ENCODE peak calls at places on chromosomes 11 and 22, in eight cellular contexts. L is sigmoid colon; R is spleen; A is tibial artery; E is fibroblast of lung; N is right atrium auricular region; B is neuronal stem cell; M is CD4-positive, CD25-positive, alpha-beta regulatory T cell. H is an unnamed sample.
A peak's percentile ranks its signal among the peaks of the same experiment; 100 is the strongest.

GRCh38 chr22:42425337-42425988 is 6.7 kb downstream of the NFAM1 start:
- DNase-seq in M (no peak), A (no peak), B (no peak), E (no peak), R (no peak), L (peak; percentile 87), N (no peak), H (no peak)

GRCh38 chr11:34111722-34112270 is 6.4 kb downstream of the NAT10 start:
- DNase-seq in B (no peak), N (no peak), A (no peak), L (no peak), M (no peak), R (no peak), E (no peak), H (no peak)

GRCh38 chr11:90434858-90435257 is 212.0 kb upstream of the CHORDC1 start:
- DNase-seq in M (no peak), N (no peak), A (no peak), B (peak; percentile 1), E (no peak), L (no peak), R (no peak), H (no peak)

GRCh38 chr11:63508009-63508408 is 2.1 kb downstream of the LGALS12 start:
- DNase-seq in M (no peak), N (no peak), R (no peak), B (peak; percentile 20), E (no peak), L (no peak), A (no peak), H (no peak)

GRCh38 chr11:63762662-63763505 is 5.7 kb downstream of the ZFTA start:
- DNase-seq in A (peak; percentile 75), B (peak; percentile 71), M (no peak), E (peak; percentile 54), N (no peak), R (no peak), L (peak; percentile 85), H (no peak)

GRCh38 chr11:131169057-131169456 is 201.4 kb upstream of the NTM start:
- DNase-seq in B (no peak), A (no peak), R (no peak), N (no peak), M (no peak), L (no peak), E (no peak), H (no peak)

GRCh38 chr22:23673826-23674690 is 16.8 kb upstream of the RGL4 start:
- DNase-seq in N (no peak), L (peak; percentile 49), B (no peak), R (peak; percentile 63), A (no peak), E (no peak), M (no peak), H (no peak)

GRCh38 chr11:44409558-44410236 is 99.8 kb upstream of the ALX4 start:
- DNase-seq in L (no peak), A (no peak), M (no peak), B (no peak), N (no peak), E (no peak), R (no peak), H (no peak)

GRCh38 chr22:23270212-23270733 is 90.0 kb downstream of the BCR start:
- DNase-seq in E (no peak), A (no peak), L (no peak), B (no peak), N (no peak), M (no peak), R (no peak), H (no peak)

GRCh38 chr22:29330291-29330690 is 14.8 kb upstream of the RASL10A start:
- DNase-seq in B (no peak), N (no peak), M (no peak), A (no peak), R (no peak), L (no peak), E (no peak), H (no peak)

GRCh38 chr11:8531312-8531711 is 62.7 kb downstream of the STK33 start:
- DNase-seq in M (no peak), B (no peak), R (no peak), E (no peak), N (no peak), A (no peak), L (no peak), H (no peak)

GRCh38 chr11:27696961-27697360 is 3.3 kb downstream of the BDNF start:
- DNase-seq in A (no peak), R (no peak), M (no peak), N (no peak), L (no peak), E (peak; percentile 72), B (no peak), H (no peak)

GRCh38 chr22:45548991-45549736 is 46.5 kb downstream of the FBLN1 start:
- DNase-seq in A (peak; percentile 92), N (peak; percentile 86), M (no peak), L (peak; percentile 94), B (no peak), E (peak; percentile 92), R (no peak), H (no peak)

GRCh38 chr11:112871909-112872511 is 89.2 kb upstream of the NCAM1 start:
- DNase-seq in E (no peak), M (no peak), N (no peak), L (no peak), B (no peak), R (no peak), A (no peak), H (no peak)

GRCh38 chr11:2778630-2779498 is 79.1 kb upstream of the KCNQ1OT1 start:
- DNase-seq in E (peak; percentile 76), B (no peak), L (peak; percentile 93), R (peak; percentile 86), A (peak; percentile 94), N (peak; percentile 80), M (no peak), H (no peak)
- H3K27ac ChIP-seq in E (peak overlapping the region; percentile 34), B (no peak overlapping the region), L (peak overlapping the region; percentile 90), R (peak overlapping the region; percentile 84), A (peak overlapping the region; percentile 86), N (peak overlapping the region; percentile 83), M (no peak overlapping the region), H (no peak overlapping the region)

GRCh38 chr11:122796128-122796717 is 42.1 kb upstream of the CRTAM start:
- DNase-seq in B (peak; percentile 29), R (peak; percentile 85), N (no peak), M (peak; percentile 19), L (no peak), E (no peak), A (no peak), H (peak; percentile 64)
- H3K36me3 ChIP-seq in B (peaks cover 15% of the 10 kb centered on the region), R (peaks cover 4% of the 10 kb centered on the region), N (no peaks in the 10 kb centered on the region), M (peaks cover 84% of the 10 kb centered on the region), L (peaks cover 16% of the 10 kb centered on the region), E (peaks cover 8% of the 10 kb centered on the region), A (peaks cover 6% of the 10 kb centered on the region), H (no peaks in the 10 kb centered on the region)

GRCh38 chr11:96265972-96266371 is 77.0 kb downstream of the MAML2 start:
- DNase-seq in A (no peak), L (no peak), E (no peak), R (no peak), N (no peak), M (no peak), B (no peak), H (no peak)

GRCh38 chr11:96267001-96267489 is 76.0 kb downstream of the MAML2 start:
- DNase-seq in E (no peak), M (no peak), R (no peak), A (no peak), B (no peak), L (no peak), N (no peak), H (no peak)

GRCh38 chr11:96263361-96263763 is 79.6 kb downstream of the MAML2 start:
- DNase-seq in M (no peak), N (no peak), B (no peak), A (no peak), R (no peak), E (peak; percentile 80), L (no peak), H (no peak)

GRCh38 chr11:96265236-96265737 is 77.7 kb downstream of the MAML2 start:
- DNase-seq in M (no peak), B (no peak), E (no peak), A (no peak), R (no peak), L (no peak), N (no peak), H (no peak)

DNA sequence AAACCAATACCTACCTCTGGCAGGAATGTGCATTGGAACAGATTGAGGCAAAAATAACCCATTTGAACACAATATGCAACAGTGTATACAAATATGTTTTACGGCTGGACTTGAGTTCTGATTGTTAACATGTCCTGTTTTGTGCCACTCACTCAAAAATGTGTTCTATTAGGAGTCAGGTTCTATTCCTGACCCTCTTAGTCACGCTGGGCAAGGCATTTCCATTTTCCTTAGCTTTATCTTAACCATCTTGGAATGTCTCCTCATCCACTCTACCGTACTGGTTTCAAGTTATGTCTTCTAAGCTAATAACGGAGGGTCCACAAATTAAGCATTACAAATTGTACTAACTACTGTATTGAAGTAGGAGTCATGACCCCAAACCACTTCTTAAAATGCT is 78.6 kb downstream of the MAML2 start:
- DNase-seq in R (no peak), A (no peak), M (no peak), B (no peak), E (peak; percentile 33), N (no peak), L (no peak), H (no peak)
- H3K27ac ChIP-seq in R (peak overlapping the region; percentile 87), A (peak overlapping the region; percentile 64), M (no peak overlapping the region), B (no peak overlapping the region), E (peak overlapping the region; percentile 33), N (peak overlapping the region; percentile 34), L (no peak overlapping the region), H (peak overlapping the region; percentile 16)

DNA sequence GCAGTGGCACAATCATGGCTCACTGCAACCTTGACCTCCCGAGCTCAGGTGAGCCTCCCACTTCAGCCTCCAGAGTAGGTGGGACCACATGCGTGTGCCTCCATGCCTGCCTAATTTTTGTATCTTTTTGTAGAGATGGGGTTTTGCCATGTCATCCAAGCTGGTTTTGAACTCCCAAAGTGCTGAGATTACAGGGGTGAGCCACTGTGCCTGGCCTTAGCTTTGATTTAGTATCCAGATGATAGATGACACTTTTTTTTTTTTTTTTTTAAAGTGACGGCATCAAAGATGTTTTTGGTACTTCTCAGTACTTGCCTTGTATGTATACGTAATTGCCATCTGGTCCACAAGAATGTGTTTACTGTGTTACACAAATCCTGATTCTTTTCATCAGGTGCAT is 23.4 kb downstream of the LDHAL6A start:
- DNase-seq in L (no peak), E (no peak), A (no peak), M (no peak), B (no peak), R (no peak), N (no peak), H (no peak)
- H3K36me3 ChIP-seq in L (peaks cover 90% of the 10 kb centered on the region), E (peaks cover 15% of the 10 kb centered on the region), A (peaks cover 75% of the 10 kb centered on the region), M (peaks cover 85% of the 10 kb centered on the region), B (peaks cover 95% of the 10 kb centered on the region), R (peaks cover 14% of the 10 kb centered on the region), N (peaks cover 87% of the 10 kb centered on the region), H (peaks cover 22% of the 10 kb centered on the region)

DNA sequence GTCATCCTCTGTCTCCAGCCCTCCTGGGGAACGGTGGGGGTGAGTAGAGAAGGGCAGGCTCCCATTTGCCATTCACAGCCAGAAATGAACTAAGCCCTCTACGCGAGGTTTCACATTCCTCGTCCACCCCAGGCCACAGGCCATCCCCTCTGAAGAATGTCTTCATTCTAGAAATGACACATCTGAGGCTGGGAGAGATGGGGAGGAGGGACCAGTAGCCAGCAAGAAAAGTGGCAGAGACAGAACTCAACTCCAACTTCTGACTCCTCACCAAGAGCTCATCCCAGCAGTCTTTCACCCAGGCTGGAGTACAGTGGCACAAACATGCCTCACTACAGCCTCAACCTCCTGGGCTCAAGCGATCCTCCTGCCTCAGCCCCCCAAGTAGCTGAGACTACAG is 3.4 kb downstream of the CTSF start:
- DNase-seq in M (no peak), L (no peak), B (no peak), N (no peak), E (no peak), R (no peak), A (no peak), H (no peak)
- H3K27ac ChIP-seq in M (no peak overlapping the region), L (no peak overlapping the region), B (no peak overlapping the region), N (no peak overlapping the region), E (no peak overlapping the region), R (no peak overlapping the region), A (no peak overlapping the region), H (no peak overlapping the region)

GRCh38 chr11:66230978-66231377 is 37.5 kb upstream of the RAB1B start:
- DNase-seq in N (no peak), L (no peak), B (no peak), A (no peak), R (no peak), E (no peak), M (no peak), H (no peak)
- H3K36me3 ChIP-seq in N (peaks cover 74% of the 10 kb centered on the region), L (peaks cover 74% of the 10 kb centered on the region), B (peaks cover 57% of the 10 kb centered on the region), A (peaks cover 70% of the 10 kb centered on the region), R (peaks cover 8% of the 10 kb centered on the region), E (peaks cover 3% of the 10 kb centered on the region), M (peaks cover 92% of the 10 kb centered on the region), H (peaks cover 94% of the 10 kb centered on the region)

H was measured in naive thymus-derived CD4-positive, alpha-beta T cell.